ENCODE peak calls at places on chromosomes 4 and X, in four cellular contexts. One of them, this sample, is unnamed.

GRCh38 chrX:87236836-87237235 is 280.8 kb upstream of the KLHL4 start:
- DNase-seq in HepG2: no peak
- DNase-seq in GM12878: no peak
- DNase-seq in K562: no peak
- DNase-seq in this sample: no peak

GRCh38 chrX:42943051-42943450 is 165.1 kb upstream of the PPP1R2C start:
- DNase-seq in K562: no peak
- DNase-seq in HepG2: peak
- DNase-seq in GM12878: no peak
- DNase-seq in this sample: no peak

GRCh38 chr4:152310223-152310622 is 225.7 kb downstream of the FBXW7 start:
- DNase-seq in K562: no peak
- DNase-seq in GM12878: no peak
- DNase-seq in HepG2: no peak
- DNase-seq in this sample: no peak

GRCh38 chr4:109233585-109233984 is 68.9 kb downstream of the COL25A1 start:
- DNase-seq in K562: no peak
- DNase-seq in HepG2: no peak
- DNase-seq in GM12878: no peak
- DNase-seq in this sample: no peak

GRCh38 chr4:102730968-102731533 is 29.7 kb downstream of the MANBA start:
- DNase-seq in GM12878: no peak
- DNase-seq in K562: no peak
- DNase-seq in HepG2: peak
- DNase-seq in this sample: no peak

GRCh38 chr4:11650801-11651596 is 222.3 kb upstream of the HS3ST1 start:
- DNase-seq in GM12878: no peak
- DNase-seq in HepG2: no peak
- DNase-seq in K562: no peak
- DNase-seq in this sample: peak

GRCh38 chrX:11351375-11352295 is 58.4 kb downstream of the AMELX start:
- DNase-seq in K562: no peak
- DNase-seq in HepG2: no peak
- DNase-seq in GM12878: no peak
- DNase-seq in this sample: no peak

GRCh38 chr4:83581411-83582288 is 45.7 kb downstream of the GPAT3 start:
- DNase-seq in K562: no peak
- DNase-seq in GM12878: peak
- DNase-seq in HepG2: no peak
- DNase-seq in this sample: no peak

GRCh38 chr4:107213880-107214279 is 177.8 kb upstream of the DKK2 start:
- DNase-seq in HepG2: no peak
- DNase-seq in K562: no peak
- DNase-seq in GM12878: no peak
- DNase-seq in this sample: no peak

GRCh38 chr4:30719363-30720020 is 677 bp upstream of the PCDH7 start:
- DNase-seq in K562: no peak
- DNase-seq in HepG2: no peak
- DNase-seq in GM12878: no peak
- DNase-seq in this sample: peak

GRCh38 chr4:147732516-147733193 is 767 bp downstream of the ARHGAP10 start:
- DNase-seq in GM12878: no peak
- DNase-seq in HepG2: no peak
- DNase-seq in K562: peak
- DNase-seq in this sample: no peak

GRCh38 chrX:78455901-78456300 is 128.5 kb upstream of the CYSLTR1 start:
- DNase-seq in K562: no peak
- DNase-seq in HepG2: no peak
- DNase-seq in GM12878: no peak
- DNase-seq in this sample: no peak

GRCh38 chr4:168562021-168562691 is 65.3 kb downstream of the PALLD start:
- DNase-seq in HepG2: no peak
- DNase-seq in K562: no peak
- DNase-seq in GM12878: no peak
- DNase-seq in this sample: no peak

GRCh38 chr4:157013656-157014055 is 42.1 kb upstream of the PDGFC start:
- DNase-seq in K562: no peak
- DNase-seq in HepG2: no peak
- DNase-seq in GM12878: no peak
- DNase-seq in this sample: no peak

GRCh38 chr4:157014621-157015591 is 43.3 kb upstream of the PDGFC start:
- DNase-seq in K562: no peak
- DNase-seq in GM12878: no peak
- DNase-seq in HepG2: no peak
- DNase-seq in this sample: no peak

GRCh38 chr4:157020882-157021281 is 49.3 kb upstream of the PDGFC start:
- DNase-seq in HepG2: no peak
- DNase-seq in K562: no peak
- DNase-seq in GM12878: no peak
- DNase-seq in this sample: no peak

GRCh38 chr4:157023941-157024340 is 52.0 kb upstream of the GLRB start:
- DNase-seq in K562: no peak
- DNase-seq in HepG2: no peak
- DNase-seq in GM12878: no peak
- DNase-seq in this sample: no peak

GRCh38 chr4:157018920-157019490 is 47.4 kb upstream of the PDGFC start:
- DNase-seq in HepG2: no peak
- DNase-seq in K562: no peak
- DNase-seq in GM12878: no peak
- DNase-seq in this sample: no peak
- TF ChIP-seq EP300 in HepG2: no peak
- TF ChIP-seq EP300 in K562: no peak
- TF ChIP-seq EP300 in GM12878: no peak
- TF ChIP-seq EP300 in this sample: no peak

GRCh38 chrX:18933611-18934010 is 50.3 kb downstream of the PHKA2 start:
- DNase-seq in HepG2: no peak
- DNase-seq in K562: no peak
- DNase-seq in GM12878: no peak
- DNase-seq in this sample: no peak

GRCh38 chrX:18929775-18930174 is 54.1 kb downstream of the PHKA2 start:
- DNase-seq in HepG2: no peak
- DNase-seq in GM12878: no peak
- DNase-seq in K562: no peak
- DNase-seq in this sample: no peak

GRCh38 chrX:18934708-18935107 is 49.2 kb downstream of the PHKA2 start:
- DNase-seq in HepG2: no peak
- DNase-seq in K562: no peak
- DNase-seq in GM12878: no peak
- DNase-seq in this sample: no peak

GRCh38 chrX:18935893-18936292 is 48.0 kb downstream of the PHKA2 start:
- DNase-seq in HepG2: no peak
- DNase-seq in GM12878: no peak
- DNase-seq in K562: no peak
- DNase-seq in this sample: no peak

DNA sequence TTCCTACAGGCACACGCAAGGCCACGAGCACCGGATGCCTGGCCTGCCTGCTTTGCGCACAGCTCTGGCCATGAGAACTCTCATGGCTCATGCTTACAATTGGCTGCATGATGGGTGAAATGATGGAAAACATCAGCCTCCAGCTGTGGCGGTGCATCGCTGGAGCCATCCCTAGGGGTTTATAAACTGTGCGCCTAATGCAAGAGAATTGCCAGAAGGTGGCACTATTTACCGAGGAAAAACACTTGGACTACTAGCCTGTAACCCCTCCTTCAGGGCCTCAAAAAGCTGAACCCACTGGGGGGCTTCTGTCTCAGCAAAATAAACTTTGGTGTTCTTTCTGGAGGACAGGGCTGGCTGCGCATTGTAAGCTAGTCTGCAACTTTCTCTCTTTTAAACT is 51.9 kb downstream of the PHKA2 start:
- DNase-seq in K562: peak
- DNase-seq in GM12878: no peak
- DNase-seq in HepG2: peak
- DNase-seq in this sample: peak
- TF ChIP-seq JUNB in K562: no peak
- TF ChIP-seq JUNB in GM12878: no peak
- TF ChIP-seq JUNB in HepG2: no peak
- TF ChIP-seq JUNB in this sample: no peak

GRCh38 chr4:138409670-138410069 is 167.5 kb upstream of the SLC7A11 start:
- DNase-seq in K562: no peak
- DNase-seq in GM12878: no peak
- DNase-seq in HepG2: no peak
- DNase-seq in this sample: no peak

GRCh38 chr4:138405439-138405838 is 163.3 kb upstream of the SLC7A11 start:
- DNase-seq in GM12878: peak
- DNase-seq in HepG2: no peak
- DNase-seq in K562: no peak
- DNase-seq in this sample: no peak

GRCh38 chr4:138406881-138407280 is 164.7 kb upstream of the SLC7A11 start:
- DNase-seq in GM12878: no peak
- DNase-seq in HepG2: no peak
- DNase-seq in K562: no peak
- DNase-seq in this sample: no peak

GRCh38 chr4:138405934-138406567 is 163.9 kb upstream of the SLC7A11 start:
- DNase-seq in K562: no peak
- DNase-seq in HepG2: no peak
- DNase-seq in GM12878: peak
- DNase-seq in this sample: no peak

DNA sequence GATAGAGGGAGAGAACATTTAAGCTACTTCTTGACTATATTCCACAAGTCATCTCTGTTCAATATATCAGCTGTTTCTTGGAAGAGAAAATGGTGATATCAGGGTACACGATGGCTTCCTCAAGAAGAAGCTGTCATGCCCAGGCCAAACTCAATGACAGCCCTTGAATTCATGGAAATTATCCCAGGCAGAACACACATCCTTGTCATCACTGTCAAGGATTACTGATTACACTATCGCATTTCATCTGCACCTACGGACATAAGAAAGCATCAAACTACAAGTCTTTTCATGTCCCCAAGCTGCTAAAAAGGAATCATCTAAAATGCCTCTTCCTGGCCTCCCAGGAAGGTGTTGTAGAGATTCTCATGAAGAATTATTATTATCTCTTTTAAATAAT is 165.2 kb upstream of the SLC7A11 start:
- DNase-seq in HepG2: no peak
- DNase-seq in K562: no peak
- DNase-seq in GM12878: no peak
- DNase-seq in this sample: no peak
- TF ChIP-seq EP300 in HepG2: no peak
- TF ChIP-seq EP300 in K562: no peak
- TF ChIP-seq EP300 in GM12878: no peak
- TF ChIP-seq EP300 in this sample: no peak

DNA sequence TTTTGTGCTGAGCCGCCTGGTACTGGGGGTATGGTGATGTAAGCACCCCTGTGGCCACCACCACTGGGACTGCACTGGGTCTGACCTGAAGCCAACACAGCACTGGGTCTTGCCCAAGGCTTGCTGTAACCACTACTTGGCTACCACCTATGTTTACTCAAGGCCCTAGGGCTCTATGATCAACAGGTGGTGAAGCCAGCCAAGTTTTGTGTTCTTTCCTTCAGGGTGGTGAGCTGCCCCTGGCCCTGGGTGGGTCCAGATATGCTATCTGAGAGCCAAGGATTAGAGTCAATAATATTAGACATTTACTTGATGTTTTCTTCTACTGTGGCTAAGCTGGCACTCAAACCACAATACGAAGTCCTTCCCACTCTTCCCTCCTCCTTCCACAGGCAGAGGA is 55.1 kb upstream of the PAGE4 start:
- DNase-seq in HepG2: no peak
- DNase-seq in GM12878: no peak
- DNase-seq in K562: no peak
- DNase-seq in this sample: no peak
- TF ChIP-seq JUNB in HepG2: no peak
- TF ChIP-seq JUNB in GM12878: no peak
- TF ChIP-seq JUNB in K562: no peak
- TF ChIP-seq JUNB in this sample: no peak

This sample was measured in A549.